ENCODE peak calls at places on chromosomes 5 and 9, in seven cellular contexts. M, G, O, N, P, V and U are unnamed samples.

GRCh38 chr5:34047147-34047546 is 4.1 kb upstream of the C1QTNF3 start:
- DNase-seq in M (no peak), G (no peak), P (no peak), N (no peak), O (no peak), V (no peak), U (no peak)

GRCh38 chr5:83957188-83957587 is 236.5 kb upstream of the HAPLN1 start:
- DNase-seq in G (no peak), P (no peak), O (no peak), V (no peak), M (no peak), N (no peak), U (no peak)

GRCh38 chr9:134055981-134056461 is 11.8 kb downstream of the BRD3 start:
- DNase-seq in O (peak), G (no peak), M (peak), N (no peak), P (no peak), V (peak), U (peak)

GRCh38 chr5:85388752-85389151 is 1004.1 kb upstream of the EDIL3 start:
- DNase-seq in O (no peak), M (no peak), G (no peak), P (no peak), N (no peak), V (peak), U (no peak)

GRCh38 chr9:136762915-136763648 is 1.2 kb downstream of the LCN15 start:
- DNase-seq in P (peak), G (no peak), N (peak), M (peak), O (peak), V (no peak), U (no peak)

GRCh38 chr9:14275331-14275730 is 38.6 kb downstream of the NFIB start:
- DNase-seq in N (no peak), P (no peak), M (no peak), G (no peak), O (no peak), V (no peak), U (no peak)

GRCh38 chr9:129382281-129383004 is 204.4 kb upstream of the IER5L start:
- DNase-seq in M (peak), P (no peak), G (no peak), V (no peak), N (no peak), O (no peak), U (no peak)

GRCh38 chr9:108550111-108550510 is 305.7 kb downstream of the ACTL7B start:
- DNase-seq in P (no peak), V (no peak), M (no peak), O (no peak), G (no peak), N (no peak), U (no peak)

GRCh38 chr5:100772548-100772947 is 130.5 kb downstream of the ST8SIA4 start:
- DNase-seq in G (no peak), N (no peak), V (no peak), O (no peak), M (no peak), P (no peak), U (no peak)

GRCh38 chr5:171107650-171108049 is 201.4 kb upstream of the TLX3 start:
- DNase-seq in P (no peak), M (no peak), N (no peak), O (no peak), G (no peak), V (no peak), U (no peak)

GRCh38 chr5:36530249-36530648 is 76.2 kb upstream of the SLC1A3 start:
- DNase-seq in M (no peak), V (peak), N (no peak), P (no peak), O (no peak), G (no peak), U (no peak)

GRCh38 chr5:181149355-181149754 is 2.0 kb downstream of the OR2V2 start:
- DNase-seq in G (no peak), N (no peak), M (peak), V (no peak), P (no peak), O (no peak), U (no peak)

GRCh38 chr5:164277720-164278119 is 772.3 kb downstream of the MAT2B start:
- DNase-seq in O (no peak), G (no peak), P (no peak), V (peak), N (no peak), M (no peak), U (no peak)

GRCh38 chr5:135079760-135080159 is 45.7 kb upstream of the PITX1 start:
- DNase-seq in P (no peak), O (no peak), M (peak), V (no peak), N (no peak), G (no peak), U (no peak)

GRCh38 chr9:138024831-138025291 is 147.3 kb downstream of the CACNA1B start:
- DNase-seq in O (no peak), M (peak), P (no peak), N (no peak), V (no peak), G (no peak), U (no peak)

GRCh38 chr5:126492939-126493338 is 69.7 kb downstream of the GRAMD2B start:
- DNase-seq in P (no peak), V (no peak), O (peak), G (no peak), M (no peak), N (no peak), U (no peak)
- TF ChIP-seq CTCF in P (no peak), V (peak), O (peak), G (peak), M (peak), N (no peak), U (peak)

GRCh38 chr5:162593881-162594280 is 526.3 kb downstream of the GABRG2 start:
- DNase-seq in G (no peak), M (no peak), V (no peak), N (no peak), P (no peak), O (no peak), U (no peak)
- TF ChIP-seq CTCF in G (no peak), M (no peak), V (peak), N (peak), P (peak), O (peak), U (peak)

DNA sequence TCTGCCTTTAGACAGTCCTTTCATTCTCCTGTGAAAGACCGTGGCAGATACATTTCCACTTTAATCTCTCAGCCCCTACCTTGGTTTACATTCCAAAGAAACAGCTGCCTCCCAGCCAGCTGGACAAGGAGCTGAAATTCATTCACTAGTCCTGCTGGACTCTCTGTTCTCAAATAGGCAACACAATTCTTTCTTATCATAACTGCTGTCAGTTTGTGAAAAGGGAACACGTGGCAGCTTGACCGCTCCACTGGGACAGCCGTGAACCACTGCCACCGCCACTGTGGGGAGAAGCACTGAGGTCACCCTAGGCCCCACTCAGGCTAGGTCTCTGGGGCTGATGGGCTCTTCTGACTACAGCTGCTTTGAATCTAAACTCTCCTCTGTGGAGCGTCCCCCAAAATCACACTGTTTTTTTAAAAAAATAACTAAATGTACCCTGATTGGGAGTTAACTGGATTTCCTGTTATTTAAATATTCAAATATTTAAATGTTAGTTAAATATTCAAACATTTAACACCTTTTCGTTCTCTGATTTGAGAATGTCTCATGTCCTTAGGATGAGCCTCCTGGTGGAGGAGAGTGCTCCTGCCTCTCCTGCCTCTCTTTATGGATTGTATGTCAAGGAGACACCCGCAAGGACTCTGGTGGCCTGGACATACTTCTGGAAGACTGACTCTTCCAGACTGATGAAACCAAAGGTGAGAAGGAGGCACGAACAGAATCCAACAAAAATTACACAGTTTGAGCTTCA is 120.1 kb downstream of the BOD1 start:
- DNase-seq in N (no peak), P (no peak), G (no peak), O (no peak), V (no peak), M (peak), U (no peak)
- TF ChIP-seq CTCF in N (no peak), P (no peak), G (peak), O (no peak), V (peak), M (no peak), U (no peak)

GRCh38 chr9:135084881-135085760 is 2.3 kb upstream of the OLFM1 start:
- DNase-seq in P (no peak), V (no peak), G (no peak), M (no peak), O (no peak), N (no peak), U (no peak)
- TF ChIP-seq CTCF in P (no peak), V (no peak), G (no peak), M (no peak), O (no peak), N (no peak), U (no peak)

DNA sequence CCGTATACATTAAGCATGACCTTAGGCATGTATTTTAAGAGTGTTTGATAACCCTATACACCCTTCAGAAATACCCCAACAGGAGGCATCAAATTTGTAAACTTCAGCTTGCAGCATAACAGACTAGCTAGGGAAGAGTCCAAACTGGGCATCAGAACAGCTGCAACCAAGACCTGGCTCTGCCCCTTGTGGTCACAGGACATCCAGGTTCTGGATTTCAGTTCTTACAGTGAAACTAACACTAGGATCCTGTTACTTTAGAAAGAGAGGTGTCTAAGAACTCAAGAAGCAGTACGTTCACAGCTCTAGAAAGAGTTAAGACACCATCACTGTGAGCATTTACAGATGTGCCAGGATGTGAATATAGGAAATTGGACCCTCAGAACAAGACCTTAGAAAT is 229.8 kb downstream of the BNC2 start:
- DNase-seq in V (no peak), O (no peak), M (no peak), N (no peak), P (no peak), G (no peak), U (no peak)
- TF ChIP-seq CTCF in V (peak), O (peak), M (peak), N (no peak), P (no peak), G (no peak), U (peak)

GRCh38 chr9:20369391-20369790 is 252.9 kb downstream of the MLLT3 start:
- DNase-seq in G (no peak), V (no peak), P (no peak), O (no peak), N (no peak), M (no peak), U (no peak)
- TF ChIP-seq CTCF in G (no peak), V (no peak), P (no peak), O (no peak), N (no peak), M (no peak), U (peak)

GRCh38 chr5:44935871-44936270 is 127.1 kb downstream of the MRPS30 start:
- DNase-seq in P (no peak), G (no peak), O (no peak), V (no peak), M (no peak), N (no peak), U (no peak)

GRCh38 chr5:44932922-44933585 is 124.3 kb downstream of the MRPS30 start:
- DNase-seq in P (no peak), M (no peak), G (no peak), N (no peak), O (no peak), V (no peak), U (no peak)

GRCh38 chr5:44933686-44934085 is 124.9 kb downstream of the MRPS30 start:
- DNase-seq in P (no peak), N (no peak), V (no peak), M (no peak), O (no peak), G (no peak), U (no peak)

DNA sequence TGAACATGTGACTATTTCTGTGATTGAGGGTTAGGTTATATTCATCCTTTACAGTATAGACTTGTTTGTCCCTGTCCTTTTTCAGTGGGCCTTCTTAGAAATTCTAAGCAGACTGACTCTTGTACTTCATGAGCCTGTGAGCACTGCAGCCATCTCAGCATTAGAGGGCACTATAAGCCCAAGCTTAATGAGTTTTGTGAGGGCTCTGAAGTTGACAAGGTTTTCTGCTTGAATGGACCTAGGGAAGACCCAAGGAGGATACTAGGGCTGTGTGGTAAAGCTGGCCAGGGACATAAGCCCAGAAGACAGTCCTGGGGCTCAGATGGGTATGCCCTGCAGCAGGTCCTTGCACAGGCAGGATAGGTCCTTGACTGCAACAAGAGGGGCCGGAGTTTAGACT is 126.5 kb downstream of the MRPS30 start:
- DNase-seq in M (no peak), V (no peak), P (no peak), G (no peak), O (no peak), N (no peak), U (no peak)
- TF ChIP-seq CTCF in M (no peak), V (peak), P (peak), G (no peak), O (no peak), N (no peak), U (peak)

DNA sequence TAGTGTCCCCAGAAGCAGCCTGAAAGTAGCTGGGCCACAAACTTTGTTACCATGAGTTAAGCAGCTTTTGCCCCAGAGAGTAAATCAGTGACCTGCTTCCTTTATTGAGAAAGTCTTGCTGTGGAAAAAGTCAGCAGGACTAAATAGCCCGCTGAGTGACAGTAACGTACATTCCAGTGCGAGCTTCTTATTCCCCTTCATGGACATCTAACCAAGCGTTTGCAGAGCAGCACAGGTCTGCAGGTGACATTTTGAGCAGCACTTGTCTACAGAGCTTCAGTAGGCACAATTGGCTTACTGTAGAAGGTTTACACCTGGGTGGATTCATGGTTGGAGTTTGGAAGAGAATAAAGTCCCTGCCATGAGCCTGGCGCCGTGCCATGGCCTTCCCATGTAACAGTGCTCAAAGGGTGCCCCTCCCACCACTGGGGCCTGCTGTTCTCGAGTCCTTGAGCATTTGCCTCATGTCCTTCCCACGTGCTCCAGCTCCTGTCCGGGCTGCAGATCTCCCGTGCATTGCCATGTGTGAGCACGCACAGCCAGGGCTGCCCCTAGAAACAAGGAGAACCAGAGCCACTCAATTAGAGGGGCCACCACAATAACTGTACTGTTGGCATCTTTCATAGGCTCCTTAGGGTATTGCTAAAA is 41.3 kb upstream of the GRHPR start:
- DNase-seq in P (no peak), O (no peak), G (no peak), N (no peak), V (no peak), M (no peak), U (no peak)
- TF ChIP-seq CTCF in P (no peak), O (no peak), G (no peak), N (no peak), V (no peak), M (no peak), U (no peak)

DNA sequence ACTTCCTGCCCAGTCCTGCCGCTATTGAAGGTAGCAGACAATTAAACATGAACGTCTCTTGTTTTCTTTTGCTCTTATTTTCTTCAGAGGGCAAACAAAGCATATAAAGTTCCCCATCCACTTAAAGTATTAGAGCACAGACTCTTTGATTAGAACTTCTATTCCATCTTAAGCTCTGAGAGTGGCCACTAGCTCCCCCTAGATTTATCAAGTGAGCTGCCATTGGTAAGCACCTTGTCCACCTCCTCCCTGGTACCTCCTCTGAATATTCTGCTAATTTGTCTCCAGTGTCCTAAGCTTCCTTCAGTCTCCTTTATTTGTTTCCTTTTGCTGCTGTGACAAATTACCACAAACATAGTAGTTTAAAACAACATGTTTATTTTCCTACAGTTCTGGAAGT is 264.3 kb upstream of the KCNN2 start:
- DNase-seq in G (no peak), P (no peak), M (no peak), N (no peak), O (no peak), V (no peak), U (no peak)
- TF ChIP-seq CTCF in G (no peak), P (no peak), M (no peak), N (no peak), O (no peak), V (no peak), U (no peak)

DNA sequence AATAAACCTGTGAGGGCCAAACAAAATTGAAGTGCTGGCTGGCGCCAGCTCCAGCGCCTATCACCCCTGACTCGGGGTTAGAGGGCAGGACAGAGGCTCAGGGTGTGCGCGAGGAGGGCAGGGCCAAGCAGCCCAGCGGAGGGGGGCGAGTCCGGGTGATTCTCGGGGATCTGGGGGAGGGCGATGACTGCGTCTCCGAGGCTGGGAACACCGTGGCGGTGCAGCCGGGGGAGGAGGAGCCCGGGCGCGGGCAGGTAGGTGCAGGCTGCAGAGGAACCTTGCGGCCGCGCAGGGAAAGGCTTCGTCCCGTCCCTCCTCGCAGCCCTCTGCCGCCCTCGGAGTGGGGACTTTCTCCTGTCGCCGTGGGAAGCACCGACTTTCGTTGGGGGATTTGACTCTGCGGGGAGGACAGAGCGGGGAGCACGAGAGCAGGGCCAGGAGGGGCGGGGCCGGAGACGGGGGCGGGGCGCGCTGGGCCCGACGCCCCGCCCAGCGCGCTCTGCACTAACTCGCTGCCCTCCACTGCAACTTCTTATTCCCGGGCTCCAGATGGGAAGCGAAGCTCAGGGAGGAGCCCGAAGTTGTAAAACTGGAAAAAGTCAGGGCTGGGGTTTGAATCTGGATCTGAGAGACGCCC is 5.3 kb downstream of the RGS14 start:
- DNase-seq in O (peak), P (peak), G (no peak), N (peak), M (no peak), V (no peak), U (no peak)
- TF ChIP-seq CTCF in O (no peak), P (no peak), G (no peak), N (no peak), M (no peak), V (peak), U (no peak)